ENCODE peak calls at places on chromosomes 11 and 22, in nine cellular contexts. O, V, K, R, L, M, Q, H and N are unnamed samples.
A peak's percentile ranks its signal among the peaks of the same experiment; 100 is the strongest.

GRCh38 chr11:73538381-73538872 is 59.5 kb downstream of the FAM168A start:
- DNase-seq in O (no peak), V (no peak), K (no peak), R (no peak), L (no peak), M (no peak), Q (no peak), H (no peak), N (no peak)

GRCh38 chr11:128904872-128905344 is 13.8 kb downstream of the KCNJ5 start:
- DNase-seq in O (no peak), V (peak; percentile 48), K (no peak), R (no peak), L (no peak), M (peak; percentile 38), Q (no peak), H (no peak), N (no peak)

GRCh38 chr22:40679249-40679963 is at the start of gene MCHR1:
- DNase-seq in O (peak; percentile 17), V (peak; percentile 19), K (no peak), R (no peak), L (no peak), M (no peak), Q (no peak), H (no peak), N (no peak)

GRCh38 chr11:17197431-17197898 is 10.3 kb downstream of the PIK3C2A start:
- DNase-seq in O (no peak), V (no peak), K (no peak), R (no peak), L (no peak), M (no peak), Q (no peak), H (no peak), N (no peak)

GRCh38 chr11:1796297-1797011 is 32.7 kb upstream of the CTSD start:
- DNase-seq in O (no peak), V (no peak), K (no peak), R (no peak), L (no peak), M (no peak), Q (no peak), H (no peak), N (no peak)

GRCh38 chr11:70675697-70676374 is 277.5 kb downstream of the CTTN start:
- DNase-seq in O (no peak), V (no peak), K (no peak), R (no peak), L (no peak), M (no peak), Q (no peak), H (peak; percentile 72), N (no peak)

GRCh38 chr11:76631566-76632308 is 38.8 kb downstream of the LRRC32 start:
- DNase-seq in O (no peak), V (no peak), K (no peak), R (no peak), L (no peak), M (no peak), Q (no peak), H (no peak), N (no peak)

GRCh38 chr11:13261600-13262061 is 16.0 kb upstream of the BMAL1 start:
- DNase-seq in O (no peak), V (peak; percentile 62), K (peak; percentile 47), R (no peak), L (no peak), M (no peak), Q (no peak), H (no peak), N (no peak)

GRCh38 chr22:35519306-35520000 is 21.2 kb upstream of the RASD2 start:
- DNase-seq in O (no peak), V (no peak), K (no peak), R (no peak), L (no peak), M (no peak), Q (no peak), H (no peak), N (no peak)

GRCh38 chr11:18046116-18046777 is at the start of gene TPH1:
- DNase-seq in O (no peak), V (peak; percentile 70), K (no peak), R (no peak), L (no peak), M (no peak), Q (no peak), H (peak; percentile 65), N (peak; percentile 39)

GRCh38 chr11:10397226-10397987 is 57.7 kb upstream of the AMPD3 start:
- DNase-seq in O (no peak), V (no peak), K (no peak), R (no peak), L (no peak), M (no peak), Q (no peak), H (no peak), N (no peak)

GRCh38 chr11:118915941-118916841 is 9.5 kb downstream of the BCL9L start:
- DNase-seq in O (no peak), V (no peak), K (no peak), R (no peak), L (no peak), M (no peak), Q (no peak), H (no peak), N (no peak)

GRCh38 chr11:7439921-7440320 is 45.4 kb upstream of the OLFML1 start:
- DNase-seq in O (no peak), V (no peak), K (no peak), R (no peak), L (no peak), M (no peak), Q (no peak), H (no peak), N (no peak)

GRCh38 chr11:7436657-7437056 is 48.6 kb upstream of the OLFML1 start:
- DNase-seq in O (no peak), V (no peak), K (no peak), R (no peak), L (peak; percentile 88), M (peak; percentile 11), Q (no peak), H (peak; percentile 14), N (no peak)

GRCh38 chr11:11265320-11265719 is 87.7 kb downstream of the CSNK2A3 start:
- DNase-seq in O (no peak), V (no peak), K (no peak), R (no peak), L (no peak), M (no peak), Q (no peak), H (no peak), N (no peak)

GRCh38 chr11:86245369-86246292 is 1.1 kb downstream of the EED start:
- DNase-seq in O (no peak), V (no peak), K (peak; percentile 17), R (no peak), L (peak; percentile 91), M (peak; percentile 13), Q (no peak), H (peak; percentile 32), N (no peak)

GRCh38 chr11:77127969-77128691 is at the start of gene MYO7A:
- DNase-seq in O (no peak), V (peak; percentile 88), K (no peak), R (no peak), L (no peak), M (no peak), Q (no peak), H (peak; percentile 63), N (no peak)

GRCh38 chr22:36737776-36738175 is 34.2 kb upstream of the CACNG2 start:
- DNase-seq in O (no peak), V (no peak), K (peak; percentile 36), R (no peak), L (no peak), M (no peak), Q (no peak), H (peak; percentile 76), N (no peak)

GRCh38 chr11:74141274-74141695 is 29.5 kb downstream of the C2CD3 start:
- DNase-seq in O (no peak), V (peak; percentile 31), K (no peak), R (no peak), L (no peak), M (no peak), Q (no peak), H (peak; percentile 11), N (no peak)

GRCh38 chr11:105968021-105968697 is 53.9 kb downstream of the MSANTD4 start:
- DNase-seq in O (no peak), V (no peak), K (no peak), R (no peak), L (no peak), M (no peak), Q (no peak), H (no peak), N (no peak)

GRCh38 chr11:132475046-132475445 is 1057.3 kb downstream of the OPCML start:
- DNase-seq in O (no peak), V (no peak), K (no peak), R (no peak), L (no peak), M (no peak), Q (no peak), H (no peak), N (no peak)

GRCh38 chr11:47987781-47988180 is 7.4 kb downstream of the PTPRJ start:
- DNase-seq in O (no peak), V (no peak), K (no peak), R (no peak), L (peak; percentile 53), M (no peak), Q (no peak), H (no peak), N (no peak)

GRCh38 chr11:122817121-122817520 is 21.2 kb upstream of the CRTAM start:
- DNase-seq in O (no peak), V (peak; percentile 51), K (no peak), R (no peak), L (no peak), M (no peak), Q (no peak), H (no peak), N (no peak)

GRCh38 chr11:121082670-121083069 is 18.4 kb upstream of the TECTA start:
- DNase-seq in O (no peak), V (peak; percentile 2), K (no peak), R (no peak), L (no peak), M (no peak), Q (no peak), H (no peak), N (no peak)